ENCODE peak calls at places on chromosome 15, in ten cellular contexts. U is germinal center, I is NCI-H1048, X is globus pallidus, W is AML-193, V is pons, Q is NCI-H2081, Z is HAP-1, E is WTC11, O is kidney glomerular epithelial cell. D is an unnamed sample.
A peak's percentile ranks its signal among the peaks of the same experiment; 100 is the strongest.

GRCh38 chr15:78943692-78944091 is 1.2 kb downstream of the CTSH start:
- DNase-seq in W (no peak), I (no peak), U (peak; percentile 42), X (no peak), O (no peak), V (no peak), Z (peak; percentile 28), Q (no peak), E (no peak), D (no peak)

GRCh38 chr15:66004618-66005262 is 135.4 kb downstream of the RAB11A start:
- DNase-seq in E (peak; percentile 48), U (peak; percentile 33), I (no peak), W (peak; percentile 10), Z (peak; percentile 79), X (no peak), V (no peak), O (no peak), Q (no peak), D (no peak)

GRCh38 chr15:68684476-68684875 is 105.7 kb downstream of the CORO2B start:
- DNase-seq in U (no peak), I (no peak), X (no peak), Q (no peak), Z (no peak), O (no peak), E (peak; percentile 0), W (no peak), V (no peak), D (no peak)

GRCh38 chr15:67096536-67097294 is 31.3 kb downstream of the SMAD3 start:
- DNase-seq in E (no peak), V (no peak), X (no peak), O (no peak), W (no peak), I (no peak), Z (no peak), U (no peak), Q (no peak), D (no peak)

GRCh38 chr15:77510066-77511044 is 89.7 kb downstream of the HMG20A start:
- DNase-seq in E (no peak), U (no peak), X (no peak), O (no peak), Z (no peak), V (no peak), Q (no peak), I (no peak), W (no peak), D (no peak)

GRCh38 chr15:75864213-75865059 is 21.2 kb downstream of the UBE2Q2 start:
- DNase-seq in O (no peak), X (no peak), E (no peak), Q (no peak), W (no peak), I (no peak), Z (no peak), U (no peak), V (no peak), D (no peak)

GRCh38 chr15:88897456-88898194 is 2.3 kb upstream of the HAPLN3 start:
- DNase-seq in X (peak; percentile 69), W (peak; percentile 12), I (peak; percentile 75), U (peak; percentile 51), Z (peak; percentile 98), E (peak; percentile 53), V (peak; percentile 54), Q (peak; percentile 11), O (peak; percentile 59), D (peak; percentile 87)

GRCh38 chr15:76991048-76991447 is 3.9 kb upstream of the PSTPIP1 start:
- DNase-seq in X (no peak), Z (no peak), V (no peak), I (no peak), W (no peak), O (no peak), U (no peak), E (peak; percentile 12), Q (no peak), D (peak; percentile 82)

GRCh38 chr15:67082007-67082536 is 16.7 kb downstream of the SMAD3 start:
- DNase-seq in X (no peak), O (no peak), Q (no peak), Z (no peak), I (no peak), U (peak; percentile 40), V (no peak), E (no peak), W (no peak), D (peak; percentile 60)

GRCh38 chr15:100034191-100034590 is 301.0 kb upstream of the LYSMD4 start:
- DNase-seq in Z (no peak), O (no peak), W (no peak), V (no peak), I (no peak), X (no peak), U (no peak), E (no peak), Q (no peak), D (no peak)

GRCh38 chr15:38860253-38860652 is 295.6 kb upstream of the RASGRP1 start:
- DNase-seq in Z (no peak), E (no peak), X (peak; percentile 16), U (no peak), W (peak; percentile 5), O (no peak), V (peak; percentile 48), Q (no peak), I (no peak), D (no peak)

GRCh38 chr15:25439456-25439836 is 622 bp upstream of the UBE3A start:
- DNase-seq in Z (no peak), I (no peak), X (no peak), W (no peak), V (no peak), U (no peak), Q (peak; percentile 19), O (no peak), E (no peak), D (no peak)

GRCh38 chr15:70033109-70033508 is 64.6 kb downstream of the TLE3 start:
- DNase-seq in W (no peak), Q (no peak), V (no peak), I (no peak), Z (no peak), X (no peak), U (no peak), E (no peak), O (no peak), D (no peak)

GRCh38 chr15:100340721-100341661 is 784 bp downstream of the ADAMTS17 start:
- DNase-seq in Z (peak; percentile 20), E (peak; percentile 41), U (peak; percentile 28), V (no peak), O (no peak), W (no peak), I (no peak), X (no peak), Q (peak; percentile 12), D (peak; percentile 83)

GRCh38 chr15:59349715-59350420 is 22.8 kb downstream of the MYO1E start:
- DNase-seq in O (peak; percentile 90), U (no peak), Q (no peak), I (no peak), V (no peak), E (no peak), X (no peak), Z (no peak), W (no peak), D (peak; percentile 48)

GRCh38 chr15:72685925-72686794 is at the start of the genes BBS4 and HIGD2B:
- DNase-seq in O (no peak), X (peak; percentile 80), Q (no peak), W (no peak), E (peak; percentile 89), V (peak; percentile 82), U (peak; percentile 79), I (no peak), Z (peak; percentile 100), D (peak; percentile 93)

GRCh38 chr15:36407647-36408046 is 171.8 kb upstream of the CDIN1 start:
- DNase-seq in X (peak; percentile 12), V (peak; percentile 32), U (no peak), Z (peak; percentile 67), Q (peak; percentile 14), W (no peak), E (no peak), O (peak; percentile 58), I (no peak), D (no peak)

GRCh38 chr15:57036352-57036751 is 117.9 kb downstream of the TCF12 start:
- DNase-seq in V (no peak), X (no peak), Z (no peak), Q (peak; percentile 7), U (no peak), E (no peak), I (no peak), W (no peak), O (no peak), D (no peak)

GRCh38 chr15:58770519-58770856 is 614 bp upstream of the MINDY2 start:
- DNase-seq in V (no peak), O (peak; percentile 77), I (no peak), Z (no peak), Q (peak; percentile 63), E (no peak), U (peak; percentile 63), X (no peak), W (peak; percentile 77), D (no peak)

GRCh38 chr15:80526556-80527340 is 122.6 kb downstream of the ARNT2 start:
- DNase-seq in O (no peak), I (no peak), U (no peak), W (no peak), X (no peak), E (no peak), V (no peak), Z (no peak), Q (no peak), D (no peak)